ENCODE peak calls at places on chromosomes 12 and 14, in six cellular contexts. One of them, this sample, is unnamed.

GRCh38 chr14:69138189-69138535 is 14.8 kb downstream of the DCAF5 start:
- DNase-seq in tibial nerve: no peak
- DNase-seq in ovary: no peak
- DNase-seq in A549: no peak
- DNase-seq in H1: no peak
- DNase-seq in keratinocyte: no peak
- DNase-seq in this sample: no peak

GRCh38 chr12:56590237-56590830 is 39.8 kb downstream of the BAZ2A start:
- DNase-seq in H1: no peak
- DNase-seq in tibial nerve: no peak
- DNase-seq in keratinocyte: no peak
- DNase-seq in ovary: no peak
- DNase-seq in A549: no peak
- DNase-seq in this sample: peak; percentile 54

GRCh38 chr14:78016532-78016931 is 153.6 kb upstream of the NRXN3 start:
- DNase-seq in tibial nerve: no peak
- DNase-seq in ovary: no peak
- DNase-seq in keratinocyte: no peak
- DNase-seq in H1: no peak
- DNase-seq in A549: no peak
- DNase-seq in this sample: no peak

GRCh38 chr14:32010561-32011188 is 66.4 kb upstream of the ARHGAP5 start:
- DNase-seq in tibial nerve: no peak
- DNase-seq in A549: peak; percentile 81
- DNase-seq in keratinocyte: no peak
- DNase-seq in H1: no peak
- DNase-seq in ovary: no peak
- DNase-seq in this sample: no peak

GRCh38 chr12:126114420-126114819 is 1049.2 kb downstream of the AACS start:
- DNase-seq in tibial nerve: no peak
- DNase-seq in H1: no peak
- DNase-seq in A549: no peak
- DNase-seq in ovary: no peak
- DNase-seq in keratinocyte: no peak
- DNase-seq in this sample: no peak

GRCh38 chr12:67275380-67275913 is 6.3 kb downstream of the CAND1 start:
- DNase-seq in A549: no peak
- DNase-seq in tibial nerve: no peak
- DNase-seq in ovary: no peak
- DNase-seq in H1: no peak
- DNase-seq in keratinocyte: no peak
- DNase-seq in this sample: no peak

GRCh38 chr14:54420478-54421116 is 20.6 kb downstream of the CNIH1 start:
- DNase-seq in ovary: no peak
- DNase-seq in keratinocyte: no peak
- DNase-seq in H1: peak; percentile 17
- DNase-seq in tibial nerve: no peak
- DNase-seq in A549: peak; percentile 55
- DNase-seq in this sample: peak; percentile 55

GRCh38 chr14:61470261-61470953 is 149.0 kb downstream of the PRKCH start:
- DNase-seq in H1: no peak
- DNase-seq in tibial nerve: no peak
- DNase-seq in ovary: no peak
- DNase-seq in A549: no peak
- DNase-seq in keratinocyte: no peak
- DNase-seq in this sample: no peak

GRCh38 chr12:9634177-9634803 is 26.6 kb upstream of the KLRB1 start:
- DNase-seq in ovary: no peak
- DNase-seq in H1: no peak
- DNase-seq in keratinocyte: no peak
- DNase-seq in A549: peak; percentile 32
- DNase-seq in tibial nerve: no peak
- DNase-seq in this sample: peak; percentile 46

GRCh38 chr12:108399514-108399913 is 60.4 kb upstream of the CMKLR1 start:
- DNase-seq in H1: no peak
- DNase-seq in tibial nerve: no peak
- DNase-seq in A549: no peak
- DNase-seq in keratinocyte: no peak
- DNase-seq in ovary: peak; percentile 72
- DNase-seq in this sample: no peak

GRCh38 chr12:110563702-110564470 is 19.2 kb downstream of the PPTC7 start:
- DNase-seq in ovary: no peak
- DNase-seq in keratinocyte: no peak
- DNase-seq in A549: no peak
- DNase-seq in H1: no peak
- DNase-seq in tibial nerve: no peak
- DNase-seq in this sample: no peak

GRCh38 chr12:32080435-32080834 is 26.2 kb upstream of the BICD1 start:
- DNase-seq in A549: no peak
- DNase-seq in ovary: no peak
- DNase-seq in tibial nerve: no peak
- DNase-seq in H1: no peak
- DNase-seq in keratinocyte: no peak
- DNase-seq in this sample: no peak

GRCh38 chr14:31420013-31420318 is 384 bp downstream of the HEATR5A start:
- DNase-seq in keratinocyte: no peak
- DNase-seq in tibial nerve: no peak
- DNase-seq in H1: no peak
- DNase-seq in ovary: peak; percentile 48
- DNase-seq in A549: peak; percentile 53
- DNase-seq in this sample: peak; percentile 61

GRCh38 chr14:89340782-89341181 is 76.3 kb downstream of the FOXN3 start:
- DNase-seq in H1: no peak
- DNase-seq in ovary: no peak
- DNase-seq in keratinocyte: no peak
- DNase-seq in tibial nerve: no peak
- DNase-seq in A549: no peak
- DNase-seq in this sample: no peak

GRCh38 chr12:27279836-27280235 is 35.8 kb downstream of the STK38L start:
- DNase-seq in ovary: no peak
- DNase-seq in A549: no peak
- DNase-seq in tibial nerve: no peak
- DNase-seq in H1: no peak
- DNase-seq in keratinocyte: no peak
- DNase-seq in this sample: no peak

GRCh38 chr14:77181124-77181602 is 435 bp upstream of the TMEM63C start:
- DNase-seq in keratinocyte: no peak
- DNase-seq in tibial nerve: no peak
- DNase-seq in H1: no peak
- DNase-seq in ovary: no peak
- DNase-seq in A549: no peak
- DNase-seq in this sample: no peak

GRCh38 chr12:127750076-127750840 is 516.7 kb upstream of the TMEM132C start:
- DNase-seq in ovary: no peak
- DNase-seq in tibial nerve: no peak
- DNase-seq in keratinocyte: no peak
- DNase-seq in A549: no peak
- DNase-seq in H1: no peak
- DNase-seq in this sample: no peak

GRCh38 chr14:34420547-34421150 is 41.4 kb downstream of the SPTSSA start:
- DNase-seq in A549: no peak
- DNase-seq in keratinocyte: no peak
- DNase-seq in H1: no peak
- DNase-seq in ovary: no peak
- DNase-seq in tibial nerve: no peak
- DNase-seq in this sample: no peak

GRCh38 chr12:81120961-81121360 is 43.1 kb downstream of the ACSS3 start:
- DNase-seq in A549: no peak
- DNase-seq in tibial nerve: no peak
- DNase-seq in H1: no peak
- DNase-seq in keratinocyte: no peak
- DNase-seq in ovary: no peak
- DNase-seq in this sample: no peak

GRCh38 chr12:49367381-49368239 is at the start of gene SPATS2:
- DNase-seq in H1: no peak
- DNase-seq in ovary: peak; percentile 93
- DNase-seq in A549: no peak
- DNase-seq in keratinocyte: no peak
- DNase-seq in tibial nerve: peak; percentile 82
- DNase-seq in this sample: peak; percentile 99

GRCh38 chr14:69005432-69006148 is 26.5 kb upstream of the ACTN1 start:
- DNase-seq in A549: peak; percentile 86
- DNase-seq in ovary: peak; percentile 26
- DNase-seq in H1: no peak
- DNase-seq in tibial nerve: peak; percentile 16
- DNase-seq in keratinocyte: peak; percentile 70
- DNase-seq in this sample: no peak

GRCh38 chr12:52817699-52818238 is 3.9 kb upstream of the KRT4 start:
- DNase-seq in A549: no peak
- DNase-seq in tibial nerve: no peak
- DNase-seq in H1: no peak
- DNase-seq in keratinocyte: no peak
- DNase-seq in ovary: no peak
- DNase-seq in this sample: no peak

GRCh38 chr12:113333877-113334785 is 778 bp downstream of the SLC8B1 start:
- DNase-seq in A549: no peak
- DNase-seq in tibial nerve: no peak
- DNase-seq in ovary: no peak
- DNase-seq in keratinocyte: no peak
- DNase-seq in H1: no peak
- DNase-seq in this sample: no peak

GRCh38 chr14:63243646-63244045 is 39.4 kb downstream of the RHOJ start:
- DNase-seq in tibial nerve: no peak
- DNase-seq in ovary: no peak
- DNase-seq in keratinocyte: no peak
- DNase-seq in H1: no peak
- DNase-seq in A549: no peak
- DNase-seq in this sample: no peak

GRCh38 chr12:6333566-6333965 is 8.3 kb downstream of the TNFRSF1A start:
- DNase-seq in tibial nerve: no peak
- DNase-seq in keratinocyte: no peak
- DNase-seq in ovary: no peak
- DNase-seq in H1: no peak
- DNase-seq in A549: no peak
- DNase-seq in this sample: no peak

GRCh38 chr12:124352257-124352656 is 57.4 kb downstream of the RFLNA start:
- DNase-seq in H1: no peak
- DNase-seq in keratinocyte: no peak
- DNase-seq in A549: no peak
- DNase-seq in tibial nerve: no peak
- DNase-seq in ovary: no peak
- DNase-seq in this sample: no peak

GRCh38 chr12:124351422-124351821 is 56.5 kb downstream of the RFLNA start:
- DNase-seq in ovary: no peak
- DNase-seq in A549: no peak
- DNase-seq in tibial nerve: no peak
- DNase-seq in H1: no peak
- DNase-seq in keratinocyte: no peak
- DNase-seq in this sample: no peak

GRCh38 chr12:124354400-124354799 is 59.5 kb downstream of the RFLNA start:
- DNase-seq in ovary: no peak
- DNase-seq in keratinocyte: no peak
- DNase-seq in tibial nerve: no peak
- DNase-seq in H1: no peak
- DNase-seq in A549: no peak
- DNase-seq in this sample: no peak

GRCh38 chr12:124350491-124350890 is 55.6 kb downstream of the RFLNA start:
- DNase-seq in A549: no peak
- DNase-seq in keratinocyte: no peak
- DNase-seq in ovary: no peak
- DNase-seq in tibial nerve: no peak
- DNase-seq in H1: no peak
- DNase-seq in this sample: no peak

GRCh38 chr12:124352839-124353238 is 57.9 kb downstream of the RFLNA start:
- DNase-seq in tibial nerve: no peak
- DNase-seq in keratinocyte: no peak
- DNase-seq in H1: no peak
- DNase-seq in ovary: peak; percentile 55
- DNase-seq in A549: no peak
- DNase-seq in this sample: no peak
- H3K27ac ChIP-seq in tibial nerve: peak overlapping the region; percentile 60
- H3K27ac ChIP-seq in keratinocyte: no peak overlapping the region
- H3K27ac ChIP-seq in H1: no peak overlapping the region
- H3K27ac ChIP-seq in ovary: no peak overlapping the region
- H3K27ac ChIP-seq in A549: peak overlapping the region; percentile 50
- H3K27ac ChIP-seq in this sample: no peak overlapping the region

GRCh38 chr12:11650279-11650696 is 814 bp downstream of the ETV6 start:
- DNase-seq in A549: no peak
- DNase-seq in keratinocyte: no peak
- DNase-seq in tibial nerve: no peak
- DNase-seq in ovary: no peak
- DNase-seq in H1: no peak
- DNase-seq in this sample: no peak

GRCh38 chr12:11650697-11651281 is 1.3 kb downstream of the ETV6 start:
- DNase-seq in tibial nerve: no peak
- DNase-seq in keratinocyte: no peak
- DNase-seq in ovary: no peak
- DNase-seq in A549: peak; percentile 7
- DNase-seq in H1: no peak
- DNase-seq in this sample: no peak

GRCh38 chr12:11652351-11653040 is 3.0 kb downstream of the ETV6 start:
- DNase-seq in A549: no peak
- DNase-seq in tibial nerve: no peak
- DNase-seq in ovary: no peak
- DNase-seq in H1: no peak
- DNase-seq in keratinocyte: no peak
- DNase-seq in this sample: no peak

GRCh38 chr12:11651377-11651776 is 1.9 kb downstream of the ETV6 start:
- DNase-seq in ovary: no peak
- DNase-seq in A549: no peak
- DNase-seq in tibial nerve: no peak
- DNase-seq in H1: no peak
- DNase-seq in keratinocyte: no peak
- DNase-seq in this sample: no peak

DNA sequence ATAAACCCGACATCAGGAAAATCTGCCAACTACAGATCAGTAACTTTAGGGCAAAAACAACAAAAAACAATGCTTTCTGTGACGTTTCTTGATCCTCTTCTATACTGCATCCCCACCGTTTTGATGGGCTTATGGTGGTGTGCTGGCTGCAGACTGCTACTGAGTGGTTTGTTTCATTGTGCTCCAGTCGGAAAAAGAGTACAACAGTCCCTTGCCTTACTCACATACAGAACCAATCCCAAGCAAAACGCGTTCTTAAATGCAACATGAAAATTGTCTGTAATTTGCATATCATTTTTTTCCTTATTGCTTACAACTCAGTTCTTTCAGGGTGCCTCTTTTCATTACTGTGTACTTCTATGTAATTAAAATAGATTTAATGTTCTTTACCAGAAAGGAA is 2.3 kb downstream of the ETV6 start:
- DNase-seq in keratinocyte: no peak
- DNase-seq in H1: no peak
- DNase-seq in A549: no peak
- DNase-seq in ovary: no peak
- DNase-seq in tibial nerve: no peak
- DNase-seq in this sample: no peak
- H3K27ac ChIP-seq in keratinocyte: no peak overlapping the region
- H3K27ac ChIP-seq in H1: no peak overlapping the region
- H3K27ac ChIP-seq in A549: no peak overlapping the region
- H3K27ac ChIP-seq in ovary: no peak overlapping the region
- H3K27ac ChIP-seq in tibial nerve: peak overlapping the region; percentile 97
- H3K27ac ChIP-seq in this sample: no peak overlapping the region

GRCh38 chr14:103545915-103546650 is 16.4 kb downstream of the BAG5 start:
- DNase-seq in keratinocyte: no peak
- DNase-seq in ovary: peak; percentile 21
- DNase-seq in tibial nerve: no peak
- DNase-seq in A549: no peak
- DNase-seq in H1: no peak
- DNase-seq in this sample: no peak
- H3K27ac ChIP-seq in keratinocyte: no peak overlapping the region
- H3K27ac ChIP-seq in ovary: no peak overlapping the region
- H3K27ac ChIP-seq in tibial nerve: peak overlapping the region; percentile 94
- H3K27ac ChIP-seq in A549: no peak overlapping the region
- H3K27ac ChIP-seq in H1: no peak overlapping the region
- H3K27ac ChIP-seq in this sample: no peak overlapping the region

GRCh38 chr12:12267801-12268200 is 957 bp upstream of the LRP6 start:
- DNase-seq in keratinocyte: no peak
- DNase-seq in A549: peak; percentile 36
- DNase-seq in tibial nerve: no peak
- DNase-seq in ovary: no peak
- DNase-seq in H1: no peak
- DNase-seq in this sample: peak; percentile 44
- H3K27ac ChIP-seq in keratinocyte: no peak overlapping the region
- H3K27ac ChIP-seq in A549: peak overlapping the region; percentile 99
- H3K27ac ChIP-seq in tibial nerve: peak overlapping the region; percentile 99
- H3K27ac ChIP-seq in ovary: no peak overlapping the region
- H3K27ac ChIP-seq in H1: no peak overlapping the region
- H3K27ac ChIP-seq in this sample: peak overlapping the region; percentile 99

This sample was measured in WERI-Rb-1.